ENCODE peak calls at places on chromosomes 16 and 17, in six cellular contexts. F is breast epithelium; T is NB4; Z is T-helper 2 cell; R is stimulated activated naive B cell treated with anti-CD40 and anti-IgM and Interleukin-4, amounts not matched to agents 10 μg/mL and 1 μg/mL and 100 μg/mL, for 72 hours; A is hepatocyte. J is an unnamed sample.

GRCh38 chr16:9797306-9797705 is 384.9 kb downstream of the GRIN2A start:
- DNase-seq in F (no peak), T (no peak), Z (no peak), R (no peak), A (peak; percentile 67), J (no peak)

GRCh38 chr16:83520596-83520995 is 287.2 kb upstream of the HSBP1 start:
- DNase-seq in F (no peak), T (no peak), Z (no peak), R (no peak), A (no peak), J (no peak)

GRCh38 chr17:82497483-82498405 is 21.8 kb upstream of the FOXK2 start:
- DNase-seq in F (no peak), T (peak; percentile 76), Z (peak; percentile 42), R (peak; percentile 34), A (peak; percentile 35), J (peak; percentile 26)

GRCh38 chr16:88017551-88018101 is 66.4 kb downstream of the BANP start:
- DNase-seq in F (no peak), T (no peak), Z (no peak), R (no peak), A (no peak), J (no peak)

GRCh38 chr17:68344701-68345136 is 53.4 kb downstream of the ARSG start:
- DNase-seq in F (no peak), T (peak; percentile 96), Z (peak; percentile 25), R (no peak), A (no peak), J (peak; percentile 86)

GRCh38 chr16:47143677-47144558 is at the start of gene NETO2:
- DNase-seq in F (peak; percentile 22), T (peak; percentile 79), Z (peak; percentile 60), R (peak; percentile 37), A (peak; percentile 78), J (no peak)

GRCh38 chr17:42119301-42119700 is 1.9 kb downstream of the KAT2A start:
- DNase-seq in F (no peak), T (no peak), Z (no peak), R (no peak), A (no peak), J (no peak)

GRCh38 chr16:14301150-14302030 is 230.3 kb downstream of the MRTFB start:
- DNase-seq in F (no peak), T (peak; percentile 15), Z (no peak), R (no peak), A (peak; percentile 28), J (no peak)

GRCh38 chr17:81537343-81537855 is 9.2 kb downstream of the FSCN2 start:
- DNase-seq in F (no peak), T (peak; percentile 53), Z (no peak), R (no peak), A (peak; percentile 65), J (no peak)

GRCh38 chr17:1558401-1558800 is 4.2 kb downstream of the PITPNA start:
- DNase-seq in F (no peak), T (no peak), Z (no peak), R (no peak), A (no peak), J (no peak)

GRCh38 chr17:58338907-58339774 is 10.5 kb upstream of the TSPOAP1 start:
- DNase-seq in F (no peak), T (peak; percentile 97), Z (no peak), R (peak; percentile 91), A (no peak), J (peak; percentile 81)

GRCh38 chr16:88649924-88650748 is 717 bp downstream of the CYBA start:
- DNase-seq in F (no peak), T (peak; percentile 92), Z (no peak), R (peak; percentile 50), A (peak; percentile 56), J (peak; percentile 38)

GRCh38 chr16:17846030-17846429 is 375.3 kb upstream of the XYLT1 start:
- DNase-seq in F (no peak), T (no peak), Z (no peak), R (no peak), A (no peak), J (no peak)

GRCh38 chr17:8019665-8020064 is 17.2 kb downstream of the GUCY2D start:
- DNase-seq in F (peak; percentile 59), T (no peak), Z (no peak), R (no peak), A (no peak), J (no peak)

GRCh38 chr17:16351831-16352230 is 1.4 kb downstream of the CENPV start:
- DNase-seq in F (no peak), T (peak; percentile 22), Z (no peak), R (no peak), A (no peak), J (no peak)

J was measured in GF-D8.